ENCODE peak calls at places on chromosome 11, in four cellular contexts. J is dorsolateral prefrontal cortex, G is AG04450, U is GM23338. F is an unnamed sample.
A peak's percentile ranks its signal among the peaks of the same experiment; 100 is the strongest.

GRCh38 chr11:125404811-125405481 is 91.1 kb downstream of the FEZ1 start:
- DNase-seq in U (peak; percentile 84), G (no peak), J (peak; percentile 74), F (peak; percentile 94)

GRCh38 chr11:2459796-2460531 is 15.2 kb downstream of the KCNQ1 start:
- DNase-seq in G (no peak), U (peak; percentile 24), J (peak; percentile 12), F (no peak)

GRCh38 chr11:9759519-9760179 is 95.8 kb downstream of the SWAP70 start:
- DNase-seq in G (peak; percentile 99), U (no peak), J (peak; percentile 36), F (no peak)

GRCh38 chr11:70220920-70221319 is 17.8 kb downstream of the FADD start:
- DNase-seq in J (no peak), U (no peak), G (no peak), F (no peak)

GRCh38 chr11:92384316-92384715 is 159.7 kb downstream of the FAT3 start:
- DNase-seq in G (no peak), J (no peak), U (no peak), F (no peak)

GRCh38 chr11:5203366-5203765 is 2.9 kb upstream of the OR51V1 start:
- DNase-seq in G (no peak), J (no peak), U (no peak), F (no peak)

GRCh38 chr11:3232956-3233355 is 739 bp upstream of the MRGPRE start:
- DNase-seq in U (no peak), J (no peak), G (no peak), F (no peak)

GRCh38 chr11:8363924-8364323 is 100.2 kb upstream of the LMO1 start:
- DNase-seq in G (no peak), J (no peak), U (no peak), F (no peak)

GRCh38 chr11:65067446-65067845 is 9.1 kb upstream of the NAALADL1 start:
- DNase-seq in G (no peak), U (no peak), J (no peak), F (no peak)

GRCh38 chr11:19199766-19200165 is 2.0 kb downstream of the CSRP3 start:
- DNase-seq in G (no peak), U (no peak), J (no peak), F (no peak)

GRCh38 chr11:12890476-12890875 is 118.6 kb upstream of the RASSF10 start:
- DNase-seq in G (no peak), J (no peak), U (no peak), F (no peak)

GRCh38 chr11:73851046-73851764 is 25.4 kb downstream of the COA4 start:
- DNase-seq in J (no peak), G (no peak), U (no peak), F (no peak)

GRCh38 chr11:101686514-101686913 is 102.7 kb upstream of the TRPC6 start:
- DNase-seq in G (no peak), U (no peak), J (no peak), F (no peak)

GRCh38 chr11:123314972-123315371 is 115.1 kb upstream of the GRAMD1B start:
- DNase-seq in U (no peak), J (no peak), G (no peak), F (no peak)

GRCh38 chr11:4041731-4042391 is 52.7 kb upstream of the RRM1 start:
- DNase-seq in G (no peak), U (no peak), J (no peak), F (peak; percentile 48)

GRCh38 chr11:26158251-26158650 is 173.7 kb upstream of the ANO3 start:
- DNase-seq in U (no peak), J (no peak), G (no peak), F (no peak)

GRCh38 chr11:125165111-125165663 is 636 bp downstream of the PKNOX2 start:
- DNase-seq in G (no peak), U (peak; percentile 54), J (no peak), F (peak; percentile 84)

GRCh38 chr11:134275534-134276395 is at the start of gene GLB1L3:
- DNase-seq in J (no peak), G (no peak), U (peak; percentile 74), F (peak; percentile 80)

GRCh38 chr11:62010935-62011528 is 43.6 kb upstream of the FTH1 start:
- DNase-seq in U (no peak), G (no peak), J (no peak), F (no peak)

GRCh38 chr11:65502852-65503603 is 4.2 kb downstream of the MALAT1 start:
- DNase-seq in G (no peak), J (no peak), U (no peak), F (no peak)

GRCh38 chr11:132590554-132590953 is 941.7 kb downstream of the OPCML start:
- DNase-seq in J (no peak), G (no peak), U (no peak), F (no peak)

GRCh38 chr11:68373189-68373809 is 60.9 kb downstream of the LRP5 start:
- DNase-seq in G (peak; percentile 48), U (no peak), J (no peak), F (no peak)

GRCh38 chr11:299951-300735 is 817 bp upstream of the IFITM5 start:
- DNase-seq in U (peak; percentile 87), G (no peak), J (no peak), F (peak; percentile 75)
- TF ChIP-seq CTCF in U (peak; percentile 51), G (peak; percentile 46), J (no peak), F (peak; percentile 43)

GRCh38 chr11:6258571-6258998 is 1.1 kb upstream of the CCKBR start:
- DNase-seq in J (no peak), U (peak; percentile 71), G (no peak), F (no peak)
- H3K27me3 ChIP-seq in J (no peaks in the 10 kb centered on the region), U (peaks cover 80% of the 10 kb centered on the region), G (peaks cover 50% of the 10 kb centered on the region), F (peaks cover 6% of the 10 kb centered on the region)

GRCh38 chr11:121274332-121274991 is 18.1 kb upstream of the SC5D start:
- DNase-seq in U (no peak), G (no peak), J (no peak), F (no peak)
- H3K4me3 ChIP-seq in U (no peak overlapping the region), G (no peak overlapping the region), J (no peak overlapping the region), F (no peak overlapping the region)

DNA sequence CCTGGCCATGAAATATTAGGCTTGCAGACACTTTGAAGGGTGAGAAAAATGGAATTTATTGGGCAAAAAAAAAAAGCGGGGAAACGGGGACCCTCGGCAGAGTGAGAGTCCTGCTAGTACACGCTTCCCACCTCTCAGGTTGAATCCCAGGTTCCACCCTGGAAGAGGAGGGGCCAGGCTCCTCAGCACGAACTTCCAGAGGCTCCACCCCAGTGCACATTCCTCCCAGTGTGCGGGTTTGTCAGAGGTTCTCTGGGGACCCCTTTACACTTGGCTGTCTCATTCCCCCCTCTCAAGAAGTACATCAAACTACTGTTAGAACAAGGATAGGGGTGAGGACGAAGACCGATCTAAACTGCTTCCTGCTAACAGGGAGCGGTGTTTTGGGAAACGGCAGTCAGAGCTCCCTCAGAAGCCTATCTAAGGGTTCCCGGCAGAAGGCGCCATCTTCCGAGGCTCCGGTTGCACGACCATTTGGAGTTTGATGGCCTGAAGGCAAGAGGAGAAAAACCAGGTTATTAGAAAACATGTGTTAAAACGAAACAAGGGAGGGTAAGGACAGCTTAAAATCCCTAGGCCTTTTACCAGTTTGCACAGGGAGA is 27.5 kb downstream of the FOLR3 start:
- DNase-seq in J (no peak), G (no peak), U (peak; percentile 17), F (no peak)
- TF ChIP-seq CTCF in J (no peak), G (no peak), U (no peak), F (no peak)

GRCh38 chr11:16924462-16924825 is 89.8 kb downstream of the PLEKHA7 start:
- DNase-seq in U (no peak), G (no peak), J (no peak), F (no peak)
- H3K27me3 ChIP-seq in U (peaks cover 56% of the 10 kb centered on the region), G (peaks cover 44% of the 10 kb centered on the region), J (no peaks in the 10 kb centered on the region), F (peaks cover 30% of the 10 kb centered on the region)

DNA sequence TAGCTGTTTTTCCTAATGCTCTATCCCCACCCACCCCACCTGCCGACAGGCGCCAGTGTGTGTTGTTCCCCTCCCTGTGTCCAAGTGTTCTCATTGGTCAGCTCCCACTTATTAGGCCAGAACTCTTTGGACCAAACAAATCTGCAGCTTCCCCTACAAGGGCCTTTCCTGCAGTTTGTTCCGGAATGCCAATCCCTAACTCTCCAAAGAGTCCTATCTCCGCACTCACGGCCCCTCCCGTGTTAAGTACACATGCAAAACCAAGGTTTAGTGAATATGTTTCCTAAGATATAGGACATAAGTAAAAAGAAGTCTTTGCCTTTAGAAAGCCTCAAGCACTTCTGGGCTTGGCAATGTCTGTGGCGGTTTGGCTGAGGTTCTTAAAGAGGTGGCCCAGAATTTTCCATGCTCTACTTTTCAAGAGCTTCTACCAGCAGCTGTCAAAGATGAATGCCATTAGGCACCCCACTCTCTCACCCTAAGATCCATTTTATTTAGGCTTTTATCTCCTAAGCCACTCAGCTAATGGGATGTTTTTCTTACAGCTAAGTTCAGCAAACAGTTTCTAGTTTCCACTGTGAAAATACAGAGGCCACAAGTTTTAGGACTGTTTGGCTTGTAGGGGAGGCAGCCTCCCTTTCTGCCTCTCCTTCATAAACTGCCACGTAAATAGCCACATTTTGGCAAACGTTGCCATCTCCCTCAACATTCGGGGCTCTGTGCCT is 1.6 kb downstream of the CD59 start:
- DNase-seq in J (no peak), U (no peak), G (no peak), F (no peak)
- H3K4me3 ChIP-seq in J (peak overlapping the region; percentile 76), U (peak overlapping the region; percentile 98), G (peak overlapping the region; percentile 79), F (peak overlapping the region; percentile 88)

GRCh38 chr11:45243931-45244330 is 42.2 kb downstream of the SYT13 start:
- DNase-seq in J (no peak), U (no peak), G (no peak), F (no peak)
- TF ChIP-seq CTCF in J (no peak), U (no peak), G (no peak), F (no peak)

DNA sequence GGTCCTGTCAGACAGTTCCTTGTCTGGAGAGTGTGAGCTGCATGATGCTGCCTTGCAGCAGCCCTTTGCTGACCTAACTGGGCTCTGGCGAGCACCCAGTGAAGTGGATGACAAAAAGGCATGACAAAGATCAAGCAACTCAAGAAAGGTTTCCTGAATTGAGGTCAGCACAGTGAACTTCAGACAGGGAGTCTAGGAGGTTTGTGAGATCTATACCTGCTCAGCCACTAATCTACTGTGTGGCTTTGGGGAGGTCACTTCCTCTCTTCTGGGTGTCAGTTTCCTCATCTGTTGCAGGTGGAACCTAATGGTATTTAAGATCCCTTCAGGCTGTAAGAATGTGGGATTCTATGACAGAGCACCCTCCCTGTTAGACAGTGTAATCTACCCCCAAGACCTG is 213.9 kb upstream of the NARS2 start:
- DNase-seq in J (no peak), U (no peak), G (no peak), F (no peak)
- H3K27me3 ChIP-seq in J (no peaks in the 10 kb centered on the region), U (no peaks in the 10 kb centered on the region), G (no peaks in the 10 kb centered on the region), F (no peaks in the 10 kb centered on the region)